ENCODE peak calls at places on chromosomes 1 and 21, in ten cellular contexts. One of them, this sample, is unnamed.

GRCh38 chr1:54834007-54834541 is 33.0 kb upstream of the TTC22 start:
- DNase-seq in A549: no peak
- DNase-seq in NCI-H2171 treated with DMSO at 0.1 percent for 48 hours: no peak
- DNase-seq in AG10803: no peak
- DNase-seq in stimulated activated CD4-positive, alpha-beta T cell treated with anti-CD3 and anti-CD28 coated beads, Interleukin-12 subunit alpha, Interleukin-12 subunit beta, amount 100 ng/mL, for 24 hours: no peak
- DNase-seq in body of pancreas: no peak
- DNase-seq in GM12891: no peak
- DNase-seq in astrocyte: no peak
- DNase-seq in kidney epithelial cell: no peak
- DNase-seq in Peyer's patch: no peak
- DNase-seq in this sample: no peak

GRCh38 chr1:2232255-2232915 is 4.3 kb downstream of the SKI start:
- DNase-seq in NCI-H2171 treated with DMSO at 0.1 percent for 48 hours: no peak
- DNase-seq in stimulated activated CD4-positive, alpha-beta T cell treated with anti-CD3 and anti-CD28 coated beads, Interleukin-12 subunit alpha, Interleukin-12 subunit beta, amount 100 ng/mL, for 24 hours: no peak
- DNase-seq in body of pancreas: no peak
- DNase-seq in A549: no peak
- DNase-seq in AG10803: peak; percentile 8
- DNase-seq in Peyer's patch: no peak
- DNase-seq in GM12891: no peak
- DNase-seq in kidney epithelial cell: no peak
- DNase-seq in astrocyte: no peak
- DNase-seq in this sample: no peak

GRCh38 chr1:248622491-248623106 is 12.3 kb downstream of the OR2T11 start:
- DNase-seq in body of pancreas: no peak
- DNase-seq in kidney epithelial cell: no peak
- DNase-seq in A549: peak; percentile 54
- DNase-seq in astrocyte: peak; percentile 0
- DNase-seq in stimulated activated CD4-positive, alpha-beta T cell treated with anti-CD3 and anti-CD28 coated beads, Interleukin-12 subunit alpha, Interleukin-12 subunit beta, amount 100 ng/mL, for 24 hours: no peak
- DNase-seq in NCI-H2171 treated with DMSO at 0.1 percent for 48 hours: peak; percentile 44
- DNase-seq in GM12891: peak; percentile 6
- DNase-seq in Peyer's patch: no peak
- DNase-seq in AG10803: peak; percentile 51
- DNase-seq in this sample: no peak

GRCh38 chr1:43454270-43455011 is 710 bp upstream of the HYI start:
- DNase-seq in NCI-H2171 treated with DMSO at 0.1 percent for 48 hours: peak; percentile 94
- DNase-seq in body of pancreas: peak; percentile 91
- DNase-seq in GM12891: peak; percentile 73
- DNase-seq in A549: no peak
- DNase-seq in astrocyte: peak; percentile 84
- DNase-seq in stimulated activated CD4-positive, alpha-beta T cell treated with anti-CD3 and anti-CD28 coated beads, Interleukin-12 subunit alpha, Interleukin-12 subunit beta, amount 100 ng/mL, for 24 hours: peak; percentile 56
- DNase-seq in AG10803: peak; percentile 83
- DNase-seq in kidney epithelial cell: peak; percentile 82
- DNase-seq in Peyer's patch: peak; percentile 89
- DNase-seq in this sample: peak; percentile 24

GRCh38 chr1:246096356-246096755 is 410.7 kb downstream of the SMYD3 start:
- DNase-seq in stimulated activated CD4-positive, alpha-beta T cell treated with anti-CD3 and anti-CD28 coated beads, Interleukin-12 subunit alpha, Interleukin-12 subunit beta, amount 100 ng/mL, for 24 hours: no peak
- DNase-seq in AG10803: no peak
- DNase-seq in body of pancreas: no peak
- DNase-seq in A549: no peak
- DNase-seq in astrocyte: no peak
- DNase-seq in kidney epithelial cell: no peak
- DNase-seq in NCI-H2171 treated with DMSO at 0.1 percent for 48 hours: no peak
- DNase-seq in Peyer's patch: no peak
- DNase-seq in GM12891: no peak
- DNase-seq in this sample: no peak

GRCh38 chr21:43866233-43866632 is 1.2 kb downstream of the AGPAT3 start:
- DNase-seq in NCI-H2171 treated with DMSO at 0.1 percent for 48 hours: peak; percentile 88
- DNase-seq in body of pancreas: peak; percentile 54
- DNase-seq in AG10803: peak; percentile 60
- DNase-seq in Peyer's patch: peak; percentile 68
- DNase-seq in astrocyte: peak; percentile 36
- DNase-seq in kidney epithelial cell: no peak
- DNase-seq in GM12891: peak; percentile 59
- DNase-seq in A549: no peak
- DNase-seq in stimulated activated CD4-positive, alpha-beta T cell treated with anti-CD3 and anti-CD28 coated beads, Interleukin-12 subunit alpha, Interleukin-12 subunit beta, amount 100 ng/mL, for 24 hours: peak; percentile 51
- DNase-seq in this sample: no peak

GRCh38 chr1:227318852-227319607 is 738 bp upstream of the CDC42BPA start:
- DNase-seq in kidney epithelial cell: no peak
- DNase-seq in stimulated activated CD4-positive, alpha-beta T cell treated with anti-CD3 and anti-CD28 coated beads, Interleukin-12 subunit alpha, Interleukin-12 subunit beta, amount 100 ng/mL, for 24 hours: no peak
- DNase-seq in GM12891: no peak
- DNase-seq in A549: peak; percentile 50
- DNase-seq in Peyer's patch: peak; percentile 54
- DNase-seq in body of pancreas: peak; percentile 50
- DNase-seq in astrocyte: peak; percentile 52
- DNase-seq in AG10803: peak; percentile 54
- DNase-seq in NCI-H2171 treated with DMSO at 0.1 percent for 48 hours: peak; percentile 66
- DNase-seq in this sample: no peak

GRCh38 chr1:21439721-21440629 is at the start of gene NBPF3:
- DNase-seq in kidney epithelial cell: peak; percentile 61
- DNase-seq in A549: peak; percentile 89
- DNase-seq in body of pancreas: peak; percentile 93
- DNase-seq in Peyer's patch: peak; percentile 95
- DNase-seq in NCI-H2171 treated with DMSO at 0.1 percent for 48 hours: peak; percentile 89
- DNase-seq in GM12891: peak; percentile 70
- DNase-seq in astrocyte: peak; percentile 70
- DNase-seq in AG10803: peak; percentile 85
- DNase-seq in stimulated activated CD4-positive, alpha-beta T cell treated with anti-CD3 and anti-CD28 coated beads, Interleukin-12 subunit alpha, Interleukin-12 subunit beta, amount 100 ng/mL, for 24 hours: peak; percentile 82
- DNase-seq in this sample: peak; percentile 78

GRCh38 chr1:143497374-143497747 is 474.4 kb downstream of the FAM72C start:
- DNase-seq in Peyer's patch: no peak
- DNase-seq in kidney epithelial cell: no peak
- DNase-seq in stimulated activated CD4-positive, alpha-beta T cell treated with anti-CD3 and anti-CD28 coated beads, Interleukin-12 subunit alpha, Interleukin-12 subunit beta, amount 100 ng/mL, for 24 hours: no peak
- DNase-seq in AG10803: no peak
- DNase-seq in GM12891: no peak
- DNase-seq in NCI-H2171 treated with DMSO at 0.1 percent for 48 hours: no peak
- DNase-seq in A549: no peak
- DNase-seq in body of pancreas: no peak
- DNase-seq in astrocyte: no peak
- DNase-seq in this sample: no peak

GRCh38 chr1:224727851-224728250 is 111.7 kb downstream of the CNIH3 start:
- DNase-seq in GM12891: no peak
- DNase-seq in astrocyte: peak; percentile 79
- DNase-seq in AG10803: peak; percentile 78
- DNase-seq in stimulated activated CD4-positive, alpha-beta T cell treated with anti-CD3 and anti-CD28 coated beads, Interleukin-12 subunit alpha, Interleukin-12 subunit beta, amount 100 ng/mL, for 24 hours: no peak
- DNase-seq in Peyer's patch: no peak
- DNase-seq in NCI-H2171 treated with DMSO at 0.1 percent for 48 hours: no peak
- DNase-seq in A549: no peak
- DNase-seq in kidney epithelial cell: no peak
- DNase-seq in body of pancreas: no peak
- DNase-seq in this sample: no peak

GRCh38 chr1:28199328-28200233 is 23.1 kb upstream of the PTAFR start:
- DNase-seq in NCI-H2171 treated with DMSO at 0.1 percent for 48 hours: no peak
- DNase-seq in AG10803: no peak
- DNase-seq in body of pancreas: no peak
- DNase-seq in astrocyte: no peak
- DNase-seq in Peyer's patch: peak; percentile 87
- DNase-seq in GM12891: peak; percentile 59
- DNase-seq in stimulated activated CD4-positive, alpha-beta T cell treated with anti-CD3 and anti-CD28 coated beads, Interleukin-12 subunit alpha, Interleukin-12 subunit beta, amount 100 ng/mL, for 24 hours: peak; percentile 46
- DNase-seq in A549: no peak
- DNase-seq in kidney epithelial cell: no peak
- DNase-seq in this sample: peak; percentile 21

GRCh38 chr1:4656533-4657140 is 2.2 kb downstream of the AJAP1 start:
- DNase-seq in GM12891: no peak
- DNase-seq in kidney epithelial cell: no peak
- DNase-seq in AG10803: no peak
- DNase-seq in stimulated activated CD4-positive, alpha-beta T cell treated with anti-CD3 and anti-CD28 coated beads, Interleukin-12 subunit alpha, Interleukin-12 subunit beta, amount 100 ng/mL, for 24 hours: no peak
- DNase-seq in astrocyte: no peak
- DNase-seq in body of pancreas: no peak
- DNase-seq in NCI-H2171 treated with DMSO at 0.1 percent for 48 hours: peak; percentile 51
- DNase-seq in Peyer's patch: no peak
- DNase-seq in A549: no peak
- DNase-seq in this sample: no peak

GRCh38 chr1:104120488-104120887 is 370.8 kb downstream of the AMY1C start:
- DNase-seq in astrocyte: no peak
- DNase-seq in AG10803: no peak
- DNase-seq in NCI-H2171 treated with DMSO at 0.1 percent for 48 hours: no peak
- DNase-seq in A549: no peak
- DNase-seq in Peyer's patch: no peak
- DNase-seq in body of pancreas: no peak
- DNase-seq in GM12891: no peak
- DNase-seq in kidney epithelial cell: no peak
- DNase-seq in stimulated activated CD4-positive, alpha-beta T cell treated with anti-CD3 and anti-CD28 coated beads, Interleukin-12 subunit alpha, Interleukin-12 subunit beta, amount 100 ng/mL, for 24 hours: no peak
- DNase-seq in this sample: no peak

GRCh38 chr1:14220811-14221210 is 377.7 kb upstream of the KAZN start:
- DNase-seq in NCI-H2171 treated with DMSO at 0.1 percent for 48 hours: no peak
- DNase-seq in astrocyte: no peak
- DNase-seq in Peyer's patch: no peak
- DNase-seq in body of pancreas: no peak
- DNase-seq in A549: no peak
- DNase-seq in stimulated activated CD4-positive, alpha-beta T cell treated with anti-CD3 and anti-CD28 coated beads, Interleukin-12 subunit alpha, Interleukin-12 subunit beta, amount 100 ng/mL, for 24 hours: no peak
- DNase-seq in GM12891: no peak
- DNase-seq in AG10803: no peak
- DNase-seq in kidney epithelial cell: no peak
- DNase-seq in this sample: no peak

GRCh38 chr1:150626150-150626549 is 3.3 kb downstream of the ENSA start:
- DNase-seq in NCI-H2171 treated with DMSO at 0.1 percent for 48 hours: no peak
- DNase-seq in A549: no peak
- DNase-seq in GM12891: no peak
- DNase-seq in stimulated activated CD4-positive, alpha-beta T cell treated with anti-CD3 and anti-CD28 coated beads, Interleukin-12 subunit alpha, Interleukin-12 subunit beta, amount 100 ng/mL, for 24 hours: peak; percentile 43
- DNase-seq in astrocyte: no peak
- DNase-seq in kidney epithelial cell: no peak
- DNase-seq in Peyer's patch: no peak
- DNase-seq in AG10803: no peak
- DNase-seq in body of pancreas: no peak
- DNase-seq in this sample: no peak

GRCh38 chr1:62621907-62622306 is 24.6 kb downstream of the ANGPTL3 start:
- DNase-seq in body of pancreas: peak; percentile 13
- DNase-seq in stimulated activated CD4-positive, alpha-beta T cell treated with anti-CD3 and anti-CD28 coated beads, Interleukin-12 subunit alpha, Interleukin-12 subunit beta, amount 100 ng/mL, for 24 hours: no peak
- DNase-seq in kidney epithelial cell: peak; percentile 61
- DNase-seq in NCI-H2171 treated with DMSO at 0.1 percent for 48 hours: no peak
- DNase-seq in AG10803: peak; percentile 96
- DNase-seq in GM12891: peak; percentile 7
- DNase-seq in A549: peak; percentile 90
- DNase-seq in astrocyte: peak; percentile 84
- DNase-seq in Peyer's patch: no peak
- DNase-seq in this sample: no peak

GRCh38 chr1:2173546-2174347 is 20.8 kb downstream of the FAAP20 start:
- DNase-seq in astrocyte: no peak
- DNase-seq in A549: no peak
- DNase-seq in kidney epithelial cell: no peak
- DNase-seq in body of pancreas: no peak
- DNase-seq in GM12891: no peak
- DNase-seq in NCI-H2171 treated with DMSO at 0.1 percent for 48 hours: no peak
- DNase-seq in Peyer's patch: no peak
- DNase-seq in stimulated activated CD4-positive, alpha-beta T cell treated with anti-CD3 and anti-CD28 coated beads, Interleukin-12 subunit alpha, Interleukin-12 subunit beta, amount 100 ng/mL, for 24 hours: no peak
- DNase-seq in AG10803: no peak
- DNase-seq in this sample: no peak

GRCh38 chr1:154962238-154962678 is 676 bp upstream of the PYGO2 start:
- DNase-seq in Peyer's patch: peak; percentile 71
- DNase-seq in kidney epithelial cell: no peak
- DNase-seq in body of pancreas: peak; percentile 41
- DNase-seq in astrocyte: no peak
- DNase-seq in stimulated activated CD4-positive, alpha-beta T cell treated with anti-CD3 and anti-CD28 coated beads, Interleukin-12 subunit alpha, Interleukin-12 subunit beta, amount 100 ng/mL, for 24 hours: no peak
- DNase-seq in NCI-H2171 treated with DMSO at 0.1 percent for 48 hours: peak; percentile 46
- DNase-seq in AG10803: no peak
- DNase-seq in A549: peak; percentile 51
- DNase-seq in GM12891: no peak
- DNase-seq in this sample: no peak

GRCh38 chr1:20725189-20726106 is 7.1 kb downstream of the SH2D5 start:
- DNase-seq in A549: no peak
- DNase-seq in stimulated activated CD4-positive, alpha-beta T cell treated with anti-CD3 and anti-CD28 coated beads, Interleukin-12 subunit alpha, Interleukin-12 subunit beta, amount 100 ng/mL, for 24 hours: no peak
- DNase-seq in body of pancreas: no peak
- DNase-seq in AG10803: peak; percentile 55
- DNase-seq in astrocyte: peak; percentile 47
- DNase-seq in GM12891: no peak
- DNase-seq in kidney epithelial cell: peak; percentile 38
- DNase-seq in Peyer's patch: peak; percentile 46
- DNase-seq in NCI-H2171 treated with DMSO at 0.1 percent for 48 hours: no peak
- DNase-seq in this sample: no peak

GRCh38 chr1:239814306-239814881 is 277.3 kb upstream of the FMN2 start:
- DNase-seq in Peyer's patch: no peak
- DNase-seq in GM12891: no peak
- DNase-seq in kidney epithelial cell: peak; percentile 86
- DNase-seq in AG10803: peak; percentile 37
- DNase-seq in A549: peak; percentile 89
- DNase-seq in NCI-H2171 treated with DMSO at 0.1 percent for 48 hours: no peak
- DNase-seq in astrocyte: peak; percentile 93
- DNase-seq in stimulated activated CD4-positive, alpha-beta T cell treated with anti-CD3 and anti-CD28 coated beads, Interleukin-12 subunit alpha, Interleukin-12 subunit beta, amount 100 ng/mL, for 24 hours: no peak
- DNase-seq in body of pancreas: no peak
- DNase-seq in this sample: no peak

GRCh38 chr1:186760426-186760825 is 68.3 kb upstream of the PLA2G4A start:
- DNase-seq in A549: no peak
- DNase-seq in Peyer's patch: no peak
- DNase-seq in kidney epithelial cell: no peak
- DNase-seq in body of pancreas: no peak
- DNase-seq in stimulated activated CD4-positive, alpha-beta T cell treated with anti-CD3 and anti-CD28 coated beads, Interleukin-12 subunit alpha, Interleukin-12 subunit beta, amount 100 ng/mL, for 24 hours: no peak
- DNase-seq in AG10803: no peak
- DNase-seq in NCI-H2171 treated with DMSO at 0.1 percent for 48 hours: no peak
- DNase-seq in GM12891: no peak
- DNase-seq in astrocyte: no peak
- DNase-seq in this sample: no peak

GRCh38 chr1:48687271-48688045 is 89.2 kb downstream of the BEND5 start:
- DNase-seq in stimulated activated CD4-positive, alpha-beta T cell treated with anti-CD3 and anti-CD28 coated beads, Interleukin-12 subunit alpha, Interleukin-12 subunit beta, amount 100 ng/mL, for 24 hours: no peak
- DNase-seq in Peyer's patch: no peak
- DNase-seq in GM12891: no peak
- DNase-seq in NCI-H2171 treated with DMSO at 0.1 percent for 48 hours: peak; percentile 19
- DNase-seq in astrocyte: no peak
- DNase-seq in AG10803: no peak
- DNase-seq in kidney epithelial cell: peak; percentile 42
- DNase-seq in A549: no peak
- DNase-seq in body of pancreas: no peak
- DNase-seq in this sample: no peak

GRCh38 chr21:33402011-33402979 is 918 bp upstream of the IFNGR2 start:
- DNase-seq in astrocyte: peak; percentile 35
- DNase-seq in NCI-H2171 treated with DMSO at 0.1 percent for 48 hours: peak; percentile 48
- DNase-seq in kidney epithelial cell: no peak
- DNase-seq in body of pancreas: peak; percentile 48
- DNase-seq in A549: no peak
- DNase-seq in GM12891: peak; percentile 56
- DNase-seq in stimulated activated CD4-positive, alpha-beta T cell treated with anti-CD3 and anti-CD28 coated beads, Interleukin-12 subunit alpha, Interleukin-12 subunit beta, amount 100 ng/mL, for 24 hours: no peak
- DNase-seq in AG10803: peak; percentile 93
- DNase-seq in Peyer's patch: peak; percentile 78
- DNase-seq in this sample: no peak

GRCh38 chr1:101150676-101151075 is 86.1 kb upstream of the S1PR1 start:
- DNase-seq in AG10803: no peak
- DNase-seq in GM12891: no peak
- DNase-seq in stimulated activated CD4-positive, alpha-beta T cell treated with anti-CD3 and anti-CD28 coated beads, Interleukin-12 subunit alpha, Interleukin-12 subunit beta, amount 100 ng/mL, for 24 hours: no peak
- DNase-seq in Peyer's patch: no peak
- DNase-seq in astrocyte: peak; percentile 26
- DNase-seq in kidney epithelial cell: no peak
- DNase-seq in A549: no peak
- DNase-seq in body of pancreas: no peak
- DNase-seq in NCI-H2171 treated with DMSO at 0.1 percent for 48 hours: no peak
- DNase-seq in this sample: no peak

GRCh38 chr1:6003568-6004411 is 11.6 kb upstream of the NPHP4 start:
- DNase-seq in AG10803: no peak
- DNase-seq in Peyer's patch: peak; percentile 26
- DNase-seq in stimulated activated CD4-positive, alpha-beta T cell treated with anti-CD3 and anti-CD28 coated beads, Interleukin-12 subunit alpha, Interleukin-12 subunit beta, amount 100 ng/mL, for 24 hours: no peak
- DNase-seq in NCI-H2171 treated with DMSO at 0.1 percent for 48 hours: peak; percentile 66
- DNase-seq in body of pancreas: peak; percentile 2
- DNase-seq in A549: no peak
- DNase-seq in kidney epithelial cell: no peak
- DNase-seq in GM12891: no peak
- DNase-seq in astrocyte: no peak
- DNase-seq in this sample: no peak

GRCh38 chr1:17342014-17342441 is 30.0 kb upstream of the PADI6 start:
- DNase-seq in astrocyte: no peak
- DNase-seq in body of pancreas: no peak
- DNase-seq in AG10803: no peak
- DNase-seq in Peyer's patch: peak; percentile 37
- DNase-seq in A549: no peak
- DNase-seq in stimulated activated CD4-positive, alpha-beta T cell treated with anti-CD3 and anti-CD28 coated beads, Interleukin-12 subunit alpha, Interleukin-12 subunit beta, amount 100 ng/mL, for 24 hours: no peak
- DNase-seq in kidney epithelial cell: no peak
- DNase-seq in GM12891: no peak
- DNase-seq in NCI-H2171 treated with DMSO at 0.1 percent for 48 hours: no peak
- DNase-seq in this sample: no peak

GRCh38 chr1:224565186-224565585 is 50.9 kb upstream of the CNIH3 start:
- DNase-seq in GM12891: no peak
- DNase-seq in kidney epithelial cell: peak; percentile 77
- DNase-seq in stimulated activated CD4-positive, alpha-beta T cell treated with anti-CD3 and anti-CD28 coated beads, Interleukin-12 subunit alpha, Interleukin-12 subunit beta, amount 100 ng/mL, for 24 hours: no peak
- DNase-seq in NCI-H2171 treated with DMSO at 0.1 percent for 48 hours: no peak
- DNase-seq in AG10803: peak; percentile 91
- DNase-seq in A549: peak; percentile 74
- DNase-seq in Peyer's patch: no peak
- DNase-seq in body of pancreas: no peak
- DNase-seq in astrocyte: peak; percentile 90
- DNase-seq in this sample: no peak

GRCh38 chr21:44521928-44522752 is 17.9 kb downstream of the KRTAP10-1 start:
- DNase-seq in NCI-H2171 treated with DMSO at 0.1 percent for 48 hours: no peak
- DNase-seq in kidney epithelial cell: no peak
- DNase-seq in astrocyte: no peak
- DNase-seq in A549: no peak
- DNase-seq in stimulated activated CD4-positive, alpha-beta T cell treated with anti-CD3 and anti-CD28 coated beads, Interleukin-12 subunit alpha, Interleukin-12 subunit beta, amount 100 ng/mL, for 24 hours: no peak
- DNase-seq in body of pancreas: no peak
- DNase-seq in AG10803: no peak
- DNase-seq in Peyer's patch: peak; percentile 37
- DNase-seq in GM12891: no peak
- DNase-seq in this sample: no peak